ENCODE peak calls at places on chromosomes 11 and 22, in ten cellular contexts. J is AG04449; Q is lower leg skin; D is left ventricle myocardium superior; Z is activated naive CD8-positive, alpha-beta T cell treated with anti-CD3 and anti-CD28 coated beads for 36 hours; N is breast epithelium; M is neuronal stem cell; X is dermis microvascular lymphatic vessel endothelial cell; B is nucleus accumbens; L is HEK293T. H is an unnamed sample.

GRCh38 chr22:49911881-49912625 is 6.2 kb downstream of the ALG12 start:
- DNase-seq in J (no peak), Q (no peak), D (no peak), Z (no peak), N (no peak), M (no peak), X (no peak), B (no peak), L (no peak), H (no peak)

GRCh38 chr11:30859709-30860108 is 273.6 kb upstream of the MPPED2 start:
- DNase-seq in J (no peak), Q (no peak), D (no peak), Z (no peak), N (no peak), M (no peak), X (no peak), B (no peak), L (no peak), H (no peak)

GRCh38 chr11:114068327-114068726 is 8.8 kb downstream of the ZBTB16 start:
- DNase-seq in J (no peak), Q (no peak), D (no peak), Z (no peak), N (no peak), M (no peak), X (no peak), B (no peak), L (no peak), H (no peak)

GRCh38 chr11:79159657-79160450 is 281.0 kb downstream of the TENM4 start:
- DNase-seq in J (no peak), Q (no peak), D (no peak), Z (no peak), N (no peak), M (no peak), X (peak), B (no peak), L (no peak), H (no peak)

GRCh38 chr11:73622920-73623593 is 23.3 kb upstream of the PLEKHB1 start:
- DNase-seq in J (no peak), Q (no peak), D (no peak), Z (no peak), N (no peak), M (no peak), X (no peak), B (no peak), L (no peak), H (no peak)

GRCh38 chr11:83816572-83817187 is 530.5 kb upstream of the CCDC90B start:
- DNase-seq in J (no peak), Q (no peak), D (no peak), Z (no peak), N (no peak), M (peak), X (peak), B (no peak), L (no peak), H (no peak)

GRCh38 chr11:64384981-64385952 is 26.3 kb downstream of the RPS6KA4 start:
- DNase-seq in J (no peak), Q (no peak), D (no peak), Z (no peak), N (no peak), M (no peak), X (peak), B (no peak), L (no peak), H (no peak)

GRCh38 chr22:39898997-39899396 is 1.9 kb upstream of the GRAP2 start:
- DNase-seq in J (no peak), Q (no peak), D (no peak), Z (no peak), N (no peak), M (no peak), X (no peak), B (no peak), L (no peak), H (no peak)

GRCh38 chr22:27393371-27393770 is 408.2 kb downstream of the MN1 start:
- DNase-seq in J (no peak), Q (no peak), D (no peak), Z (no peak), N (peak), M (no peak), X (no peak), B (no peak), L (no peak), H (no peak)

GRCh38 chr11:118639899-118640298 is 32.5 kb downstream of the PHLDB1 start:
- DNase-seq in J (no peak), Q (no peak), D (no peak), Z (no peak), N (no peak), M (no peak), X (no peak), B (no peak), L (no peak), H (no peak)

GRCh38 chr22:25368271-25368670 is 148.8 kb downstream of the CRYBB2 start:
- DNase-seq in J (peak), Q (peak), D (no peak), Z (no peak), N (no peak), M (no peak), X (peak), B (no peak), L (no peak), H (peak)

GRCh38 chr11:27912916-27913315 is 195.0 kb downstream of the KIF18A start:
- DNase-seq in J (no peak), Q (no peak), D (no peak), Z (no peak), N (no peak), M (no peak), X (no peak), B (no peak), L (no peak), H (no peak)

GRCh38 chr11:116925050-116925449 is 87.6 kb upstream of the APOA1 start:
- DNase-seq in J (no peak), Q (no peak), D (no peak), Z (no peak), N (no peak), M (no peak), X (no peak), B (no peak), L (no peak), H (no peak)

GRCh38 chr11:128458316-128458715 is 129.0 kb downstream of the ETS1 start:
- DNase-seq in J (peak), Q (no peak), D (no peak), Z (no peak), N (no peak), M (no peak), X (peak), B (no peak), L (no peak), H (peak)

GRCh38 chr11:66853242-66854229 is 3.3 kb upstream of the LRFN4 start:
- DNase-seq in J (no peak), Q (no peak), D (no peak), Z (no peak), N (no peak), M (no peak), X (no peak), B (no peak), L (no peak), H (no peak)

GRCh38 chr11:102555091-102555490 is 24.5 kb upstream of the MMP7 start:
- DNase-seq in J (no peak), Q (no peak), D (no peak), Z (no peak), N (no peak), M (no peak), X (no peak), B (no peak), L (no peak), H (peak)

GRCh38 chr11:1307998-1308744 is 1.3 kb downstream of the TOLLIP start:
- DNase-seq in J (no peak), Q (no peak), D (peak), Z (no peak), N (no peak), M (no peak), X (no peak), B (no peak), L (no peak), H (no peak)

GRCh38 chr22:23207786-23208325 is 27.5 kb downstream of the BCR start:
- DNase-seq in J (no peak), Q (no peak), D (no peak), Z (no peak), N (no peak), M (no peak), X (no peak), B (no peak), L (no peak), H (no peak)

GRCh38 chr11:66081505-66081904 is 11.4 kb downstream of the PACS1 start:
- DNase-seq in J (no peak), Q (peak), D (peak), Z (peak), N (peak), M (no peak), X (peak), B (no peak), L (no peak), H (no peak)

GRCh38 chr11:130141561-130142341 is 17.8 kb upstream of the ST14 start:
- DNase-seq in J (no peak), Q (no peak), D (peak), Z (no peak), N (no peak), M (no peak), X (no peak), B (no peak), L (no peak), H (no peak)

GRCh38 chr11:118076754-118077281 is at the start of gene TMPRSS4:
- DNase-seq in J (no peak), Q (no peak), D (no peak), Z (no peak), N (no peak), M (no peak), X (no peak), B (no peak), L (no peak), H (no peak)

GRCh38 chr22:50281957-50282356 is 11.8 kb upstream of the MAPK11 start:
- DNase-seq in J (no peak), Q (no peak), D (peak), Z (no peak), N (no peak), M (no peak), X (no peak), B (no peak), L (no peak), H (no peak)

GRCh38 chr11:69745201-69745600 is 29.9 kb downstream of the FGF4 start:
- DNase-seq in J (no peak), Q (no peak), D (no peak), Z (no peak), N (no peak), M (no peak), X (no peak), B (no peak), L (no peak), H (no peak)

GRCh38 chr11:19869946-19870589 is 157.4 kb downstream of the NAV2 start:
- DNase-seq in J (no peak), Q (no peak), D (no peak), Z (no peak), N (no peak), M (no peak), X (no peak), B (no peak), L (no peak), H (no peak)

GRCh38 chr11:123182101-123182500 is 12.9 kb downstream of the CLMP start:
- DNase-seq in J (no peak), Q (no peak), D (no peak), Z (no peak), N (no peak), M (no peak), X (no peak), B (no peak), L (no peak), H (no peak)

GRCh38 chr11:83019888-83020579 is 51.7 kb downstream of the RAB30 start:
- DNase-seq in J (no peak), Q (peak), D (peak), Z (no peak), N (no peak), M (no peak), X (no peak), B (no peak), L (no peak), H (no peak)

GRCh38 chr11:10022764-10023163 is 271.3 kb downstream of the SBF2 start:
- DNase-seq in J (no peak), Q (no peak), D (no peak), Z (no peak), N (no peak), M (no peak), X (no peak), B (no peak), L (no peak), H (no peak)

GRCh38 chr22:28547132-28547842 is 132.4 kb downstream of the TTC28 start:
- DNase-seq in J (peak), Q (no peak), D (no peak), Z (no peak), N (no peak), M (no peak), X (no peak), B (no peak), L (no peak), H (no peak)

H was measured in foreskin melanocyte.